ENCODE peak calls at places on chromosomes 1 and 21, in seven cellular contexts. V, R, F, Y, Z, E and C are unnamed samples.

GRCh38 chr1:39609618-39610331 is 29.7 kb downstream of the HEYL start:
- DNase-seq in V (no peak), R (peak), F (peak), Y (peak), Z (peak), E (peak), C (no peak)

GRCh38 chr1:243728192-243728570 is 121.9 kb downstream of the AKT3 start:
- DNase-seq in V (no peak), R (no peak), F (no peak), Y (no peak), Z (no peak), E (no peak), C (no peak)

GRCh38 chr21:39006653-39007417 is 176.4 kb downstream of the PSMG1 start:
- DNase-seq in V (no peak), R (peak), F (no peak), Y (peak), Z (no peak), E (no peak), C (no peak)

GRCh38 chr1:87024936-87025537 is 110.6 kb downstream of the HS2ST1 start:
- DNase-seq in V (peak), R (peak), F (no peak), Y (no peak), Z (peak), E (no peak), C (no peak)

GRCh38 chr1:101317590-101317989 is 80.8 kb downstream of the S1PR1 start:
- DNase-seq in V (no peak), R (peak), F (no peak), Y (no peak), Z (no peak), E (no peak), C (no peak)

GRCh38 chr21:41290106-41290799 is 26.3 kb upstream of the FAM3B start:
- DNase-seq in V (no peak), R (peak), F (no peak), Y (no peak), Z (no peak), E (no peak), C (no peak)

GRCh38 chr1:59692591-59692990 is 122.2 kb upstream of the HOOK1 start:
- DNase-seq in V (peak), R (no peak), F (no peak), Y (peak), Z (no peak), E (no peak), C (no peak)

GRCh38 chr1:12549460-12550349 is 68.3 kb downstream of the DHRS3 start:
- DNase-seq in V (peak), R (peak), F (no peak), Y (peak), Z (no peak), E (no peak), C (no peak)

GRCh38 chr1:53073899-53074311 is 11.9 kb downstream of the PODN start:
- DNase-seq in V (no peak), R (peak), F (no peak), Y (peak), Z (no peak), E (no peak), C (no peak)

GRCh38 chr1:213796525-213796924 is 191.2 kb upstream of the PROX1 start:
- DNase-seq in V (no peak), R (no peak), F (no peak), Y (no peak), Z (no peak), E (no peak), C (no peak)

GRCh38 chr1:103284270-103284669 is 175.9 kb upstream of the COL11A1 start:
- DNase-seq in V (no peak), R (no peak), F (no peak), Y (no peak), Z (no peak), E (no peak), C (no peak)